ENCODE peak calls at places on chromosomes 6 and 20, in five cellular contexts. V is EL; T is activated naive CD8-positive, alpha-beta T cell treated with anti-CD3 and anti-CD28 coated beads, Interleukin-2, amount 50 U/mL, for 24 hours; K is AG08396; P is CD8-positive, alpha-beta T cell. W is an unnamed sample.

GRCh38 chr20:8331740-8332412 is 199.8 kb downstream of the PLCB1 start:
- DNase-seq in K (peak), V (peak), T (no peak), P (no peak), W (peak)

GRCh38 chr6:85078071-85078470 is 313.7 kb upstream of the TBX18 start:
- DNase-seq in T (no peak), V (peak), K (peak), P (no peak), W (peak)

GRCh38 chr6:117547688-117548621 is 54.4 kb downstream of the GOPC start:
- DNase-seq in P (peak), K (no peak), T (peak), V (peak), W (no peak)

GRCh38 chr6:119066426-119067001 is 11.9 kb downstream of the FAM184A start:
- DNase-seq in T (no peak), K (no peak), V (no peak), P (no peak), W (no peak)

GRCh38 chr6:27358786-27359185 is 29.8 kb upstream of the ZNF391 start:
- DNase-seq in K (no peak), T (no peak), P (no peak), V (no peak), W (no peak)

GRCh38 chr20:34515484-34516037 is 661 bp upstream of the DYNLRB1 start:
- DNase-seq in T (peak), K (peak), P (peak), V (peak), W (peak)

GRCh38 chr20:53077373-53078205 is 105.4 kb downstream of the TSHZ2 start:
- DNase-seq in K (no peak), V (no peak), T (peak), P (no peak), W (no peak)

GRCh38 chr6:35388772-35389352 is 46.5 kb downstream of the PPARD start:
- DNase-seq in K (no peak), V (no peak), T (no peak), P (no peak), W (no peak)

GRCh38 chr6:83221886-83222479 is 28.8 kb downstream of the RWDD2A start:
- DNase-seq in P (no peak), T (no peak), K (no peak), V (peak), W (no peak)

GRCh38 chr6:10681795-10682194 is 12.6 kb downstream of the C6orf52 start:
- DNase-seq in P (no peak), T (no peak), K (no peak), V (no peak), W (no peak)

W was measured in H4.